ENCODE peak calls at places on chromosomes 16 and 17, in nine cellular contexts. P, Z, F, C, H, I, W, B and D are unnamed samples.

GRCh38 chr17:81447331-81447933 is 52.2 kb downstream of the BAHCC1 start:
- DNase-seq in P (no peak), Z (no peak), F (no peak), C (no peak), H (no peak), I (no peak), W (no peak), B (peak), D (no peak)

GRCh38 chr17:17729620-17730249 is 48.5 kb downstream of the RAI1 start:
- DNase-seq in P (no peak), Z (no peak), F (no peak), C (no peak), H (no peak), I (peak), W (no peak), B (peak), D (peak)

GRCh38 chr17:82477934-82478333 is 19.4 kb downstream of the NARF start:
- DNase-seq in P (no peak), Z (no peak), F (no peak), C (no peak), H (no peak), I (no peak), W (no peak), B (no peak), D (no peak)

GRCh38 chr16:35203636-35204035 is 1744.2 kb downstream of the TP53TG3F start:
- DNase-seq in P (no peak), Z (no peak), F (no peak), C (no peak), H (no peak), I (no peak), W (no peak), B (no peak), D (no peak)

GRCh38 chr17:68768804-68769203 is 167.6 kb upstream of the FAM20A start:
- DNase-seq in P (no peak), Z (no peak), F (no peak), C (no peak), H (no peak), I (no peak), W (no peak), B (no peak), D (no peak)

GRCh38 chr16:51003850-51004566 is 147.1 kb downstream of the SALL1 start:
- DNase-seq in P (no peak), Z (no peak), F (no peak), C (no peak), H (no peak), I (no peak), W (no peak), B (no peak), D (no peak)

GRCh38 chr17:76250141-76250540 is 9.8 kb upstream of the RNF157 start:
- DNase-seq in P (no peak), Z (no peak), F (no peak), C (no peak), H (no peak), I (peak), W (no peak), B (no peak), D (no peak)

GRCh38 chr17:73956595-73957465 is 246.6 kb upstream of the RPL38 start:
- DNase-seq in P (no peak), Z (no peak), F (peak), C (no peak), H (no peak), I (peak), W (no peak), B (peak), D (peak)

GRCh38 chr16:8173111-8173644 is 417.1 kb downstream of the TMEM114 start:
- DNase-seq in P (peak), Z (no peak), F (peak), C (peak), H (peak), I (peak), W (peak), B (peak), D (peak)

GRCh38 chr17:69287168-69287567 is 39.8 kb downstream of the ABCA5 start:
- DNase-seq in P (no peak), Z (no peak), F (no peak), C (no peak), H (no peak), I (no peak), W (peak), B (no peak), D (no peak)

GRCh38 chr17:48001187-48001586 is 30.3 kb downstream of the CDK5RAP3 start:
- DNase-seq in P (no peak), Z (no peak), F (no peak), C (no peak), H (no peak), I (no peak), W (no peak), B (no peak), D (no peak)

GRCh38 chr16:71628810-71629209 is 2.8 kb downstream of the MARVELD3 start:
- DNase-seq in P (no peak), Z (no peak), F (no peak), C (peak), H (no peak), I (no peak), W (peak), B (no peak), D (peak)

GRCh38 chr16:3094289-3095027 is 4.6 kb downstream of the ZSCAN10 start:
- DNase-seq in P (no peak), Z (no peak), F (no peak), C (no peak), H (peak), I (peak), W (peak), B (peak), D (peak)

GRCh38 chr16:49608801-49609200 is 235.2 kb downstream of the C16orf78 start:
- DNase-seq in P (no peak), Z (no peak), F (peak), C (peak), H (no peak), I (peak), W (peak), B (no peak), D (peak)

GRCh38 chr16:25155553-25156460 is 44.3 kb downstream of the LCMT1 start:
- DNase-seq in P (no peak), Z (no peak), F (no peak), C (no peak), H (no peak), I (peak), W (no peak), B (no peak), D (no peak)

GRCh38 chr17:45660474-45660873 is 123.6 kb upstream of the CRHR1 start:
- DNase-seq in P (no peak), Z (no peak), F (peak), C (no peak), H (no peak), I (no peak), W (no peak), B (peak), D (peak)

GRCh38 chr16:58490100-58490499 is 9.8 kb upstream of the NDRG4 start:
- DNase-seq in P (no peak), Z (no peak), F (no peak), C (no peak), H (no peak), I (no peak), W (no peak), B (no peak), D (no peak)

GRCh38 chr17:21301593-21302550 is 17.4 kb downstream of the MAP2K3 start:
- DNase-seq in P (no peak), Z (no peak), F (no peak), C (no peak), H (no peak), I (no peak), W (no peak), B (peak), D (no peak)

GRCh38 chr16:13139661-13140241 is 238.4 kb downstream of the SHISA9 start:
- DNase-seq in P (no peak), Z (no peak), F (no peak), C (no peak), H (no peak), I (no peak), W (no peak), B (no peak), D (no peak)

GRCh38 chr17:49497147-49498036 is 2.3 kb downstream of the NGFR start:
- DNase-seq in P (peak), Z (no peak), F (peak), C (no peak), H (no peak), I (peak), W (no peak), B (peak), D (peak)

GRCh38 chr16:66165879-66166278 is 200.6 kb upstream of the CDH5 start:
- DNase-seq in P (no peak), Z (no peak), F (no peak), C (no peak), H (no peak), I (no peak), W (no peak), B (no peak), D (no peak)

GRCh38 chr17:21284319-21285163 is at the start of gene MAP2K3:
- DNase-seq in P (peak), Z (peak), F (peak), C (peak), H (peak), I (peak), W (peak), B (peak), D (peak)

GRCh38 chr16:49876716-49877129 is 20.8 kb upstream of the ZNF423 start:
- DNase-seq in P (peak), Z (no peak), F (peak), C (no peak), H (no peak), I (peak), W (no peak), B (peak), D (peak)

GRCh38 chr16:81830845-81831600 is 51.9 kb downstream of the PLCG2 start:
- DNase-seq in P (no peak), Z (no peak), F (no peak), C (no peak), H (no peak), I (no peak), W (no peak), B (no peak), D (no peak)

GRCh38 chr16:57518922-57519321 is 17.4 kb downstream of the CCDC102A start:
- DNase-seq in P (no peak), Z (no peak), F (no peak), C (no peak), H (no peak), I (no peak), W (no peak), B (no peak), D (no peak)

GRCh38 chr16:67370686-67371085 is 22.6 kb downstream of the TPPP3 start:
- DNase-seq in P (no peak), Z (no peak), F (no peak), C (no peak), H (no peak), I (no peak), W (no peak), B (no peak), D (no peak)

GRCh38 chr17:74756891-74757290 is 8.5 kb downstream of the NHERF1 start:
- DNase-seq in P (no peak), Z (no peak), F (no peak), C (no peak), H (no peak), I (no peak), W (no peak), B (no peak), D (no peak)

GRCh38 chr17:74055508-74056160 is 147.8 kb upstream of the RPL38 start:
- DNase-seq in P (no peak), Z (no peak), F (no peak), C (no peak), H (no peak), I (no peak), W (no peak), B (no peak), D (peak)

GRCh38 chr16:66007717-66008116 is 358.8 kb upstream of the CDH5 start:
- DNase-seq in P (no peak), Z (no peak), F (no peak), C (peak), H (no peak), I (no peak), W (peak), B (no peak), D (no peak)

GRCh38 chr17:48892940-48893645 is 506 bp downstream of the ATP5MC1 start:
- DNase-seq in P (no peak), Z (no peak), F (no peak), C (no peak), H (no peak), I (no peak), W (no peak), B (no peak), D (no peak)

GRCh38 chr17:6927290-6927844 is 68.5 kb upstream of the ALOX12 start:
- DNase-seq in P (no peak), Z (no peak), F (no peak), C (peak), H (no peak), I (no peak), W (peak), B (no peak), D (no peak)

GRCh38 chr16:71296584-71297133 is 7.5 kb upstream of the CMTR2 start:
- DNase-seq in P (no peak), Z (no peak), F (no peak), C (no peak), H (no peak), I (no peak), W (no peak), B (no peak), D (no peak)

GRCh38 chr16:84973776-84974523 is 37.4 kb downstream of the ZDHHC7 start:
- DNase-seq in P (no peak), Z (no peak), F (no peak), C (no peak), H (no peak), I (no peak), W (no peak), B (no peak), D (no peak)

GRCh38 chr17:83109793-83110645 is 30.6 kb downstream of the METRNL start:
- DNase-seq in P (peak), Z (no peak), F (no peak), C (peak), H (no peak), I (peak), W (peak), B (no peak), D (peak)

GRCh38 chr16:79434771-79435170 is 165.8 kb downstream of the MAF start:
- DNase-seq in P (no peak), Z (no peak), F (no peak), C (no peak), H (no peak), I (no peak), W (no peak), B (no peak), D (no peak)

GRCh38 chr17:41836550-41837196 is 641 bp upstream of the NT5C3B start:
- DNase-seq in P (no peak), Z (no peak), F (no peak), C (no peak), H (no peak), I (no peak), W (no peak), B (no peak), D (no peak)

GRCh38 chr16:28951410-28951943 is 740 bp downstream of the NFATC2IP start:
- DNase-seq in P (no peak), Z (no peak), F (no peak), C (no peak), H (no peak), I (no peak), W (no peak), B (no peak), D (peak)

GRCh38 chr17:45782889-45783592 is 1.1 kb upstream of the CRHR1 start:
- DNase-seq in P (no peak), Z (no peak), F (peak), C (no peak), H (no peak), I (no peak), W (no peak), B (peak), D (peak)

GRCh38 chr16:15404792-15405191 is 9.2 kb downstream of the MPV17L start:
- DNase-seq in P (no peak), Z (no peak), F (no peak), C (no peak), H (no peak), I (peak), W (no peak), B (no peak), D (no peak)

GRCh38 chr16:10827691-10828341 is 9.2 kb upstream of the TVP23A start:
- DNase-seq in P (peak), Z (no peak), F (no peak), C (peak), H (no peak), I (peak), W (peak), B (peak), D (no peak)